ENCODE peak calls at places on chromosomes 11 and 22, in four cellular contexts. D, K, A and G are unnamed samples.
A peak's percentile ranks its signal among the peaks of the same experiment; 100 is the strongest.

GRCh38 chr22:50326225-50326958 is 420 bp downstream of the DENND6B start:
- DNase-seq in A (no peak), D (no peak), K (no peak), G (no peak)

GRCh38 chr11:118202599-118203422 is 22.0 kb downstream of the JAML start:
- DNase-seq in K (no peak), A (no peak), D (no peak), G (peak; percentile 30)

GRCh38 chr22:27412866-27413445 is 388.6 kb downstream of the MN1 start:
- DNase-seq in D (no peak), A (no peak), K (no peak), G (no peak)

GRCh38 chr22:36873614-36874308 is 13.0 kb downstream of the NCF4 start:
- DNase-seq in K (no peak), D (no peak), A (no peak), G (peak; percentile 40)

GRCh38 chr11:131893103-131893502 is 522.7 kb downstream of the NTM start:
- DNase-seq in K (no peak), A (no peak), D (no peak), G (no peak)

GRCh38 chr22:22746963-22747933 is 102.8 kb downstream of the GGTLC2 start:
- DNase-seq in A (no peak), K (no peak), D (no peak), G (no peak)

GRCh38 chr11:73623651-73624050 is 22.7 kb upstream of the PLEKHB1 start:
- DNase-seq in K (no peak), A (no peak), D (no peak), G (no peak)

GRCh38 chr11:65014146-65014960 is at the start of gene ARL2:
- DNase-seq in D (no peak), A (peak; percentile 63), K (no peak), G (peak; percentile 34)

GRCh38 chr22:31647516-31647915 is 14.5 kb downstream of the PISD start:
- DNase-seq in A (no peak), D (no peak), K (no peak), G (no peak)

GRCh38 chr11:12248330-12248729 is 129.0 kb upstream of the PARVA start:
- DNase-seq in K (peak; percentile 81), A (peak; percentile 80), D (peak; percentile 92), G (peak; percentile 97)

GRCh38 chr11:93969925-93970922 is 50.9 kb upstream of the HEPHL1 start:
- DNase-seq in D (no peak), A (no peak), K (no peak), G (no peak)

GRCh38 chr22:19873960-19874306 is 19.3 kb upstream of the GNB1L start:
- DNase-seq in D (no peak), A (no peak), K (no peak), G (no peak)

GRCh38 chr11:95486979-95487378 is 256.0 kb upstream of the SESN3 start:
- DNase-seq in K (no peak), D (no peak), A (no peak), G (no peak)

GRCh38 chr11:104609297-104609696 is 289.0 kb downstream of the CASP12 start:
- DNase-seq in A (no peak), K (no peak), D (no peak), G (peak; percentile 16)

GRCh38 chr22:28429711-28430110 is 249.9 kb downstream of the TTC28 start:
- DNase-seq in A (no peak), K (no peak), D (no peak), G (no peak)

GRCh38 chr11:78039919-78040671 is 17.0 kb upstream of the KCTD14 start:
- DNase-seq in D (peak; percentile 81), K (peak; percentile 75), A (peak; percentile 62), G (peak; percentile 68)

GRCh38 chr11:24963879-24964278 is 467.0 kb downstream of the LUZP2 start:
- DNase-seq in K (no peak), A (no peak), D (no peak), G (no peak)

GRCh38 chr11:119518746-119519382 is 95.9 kb upstream of the THY1 start:
- DNase-seq in K (no peak), A (no peak), D (no peak), G (no peak)

GRCh38 chr11:64553554-64554201 is 37.3 kb upstream of the SLC22A12 start:
- DNase-seq in A (peak; percentile 68), D (peak; percentile 93), K (peak; percentile 70), G (peak; percentile 62)

GRCh38 chr11:36343436-36343835 is 47.3 kb downstream of the PRR5L start:
- DNase-seq in K (no peak), D (no peak), A (no peak), G (no peak)

GRCh38 chr11:79160786-79161403 is 279.9 kb downstream of the TENM4 start:
- DNase-seq in K (no peak), D (no peak), A (no peak), G (no peak)

GRCh38 chr11:69382131-69383128 is 88.5 kb downstream of the MYEOV start:
- DNase-seq in D (peak; percentile 68), A (peak; percentile 72), K (peak; percentile 43), G (peak; percentile 29)

GRCh38 chr22:44131989-44132685 is 48.6 kb upstream of the PARVG start:
- DNase-seq in K (no peak), A (no peak), D (peak; percentile 44), G (no peak)

GRCh38 chr11:16603245-16603644 is 135.2 kb upstream of the C11orf58 start:
- DNase-seq in D (no peak), A (no peak), K (no peak), G (no peak)

GRCh38 chr11:76161261-76161961 is 44.9 kb downstream of the WNT11 start:
- DNase-seq in A (no peak), K (peak; percentile 39), D (no peak), G (no peak)

GRCh38 chr11:64007160-64007628 is 21.0 kb downstream of the OTUB1 start:
- DNase-seq in A (peak; percentile 61), D (no peak), K (no peak), G (no peak)

DNA sequence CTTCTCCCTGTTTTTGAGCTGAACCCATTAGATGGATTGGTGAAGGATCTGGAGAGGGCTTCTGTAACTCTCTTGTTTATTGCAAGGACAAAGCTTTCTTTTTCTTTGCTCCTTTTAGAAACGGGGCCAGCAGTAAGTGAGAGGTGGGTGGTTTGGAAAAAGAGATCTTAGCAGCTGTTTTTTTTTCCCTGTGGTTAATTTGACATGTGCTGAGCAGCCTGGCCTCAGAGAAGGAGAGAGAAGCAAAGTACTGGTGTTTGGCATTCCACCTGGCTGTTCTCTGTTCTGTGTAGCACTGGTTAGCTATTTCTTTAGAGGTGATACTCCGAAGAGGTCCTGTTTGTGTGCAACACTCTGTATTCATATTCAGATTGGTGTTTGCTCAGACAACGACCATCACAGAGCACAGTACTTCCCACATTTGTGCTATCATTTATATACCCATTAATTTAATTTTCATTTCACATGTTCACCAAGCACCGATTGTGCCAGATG is 80.8 kb upstream of the SORL1-AS1 start:
- DNase-seq in D (no peak), K (no peak), A (no peak), G (no peak)
- H3K4me1 ChIP-seq in D (peaks cover 5% of the 10 kb centered on the region), K (no peaks in the 10 kb centered on the region), A (no peaks in the 10 kb centered on the region), G (no peaks in the 10 kb centered on the region)

DNA sequence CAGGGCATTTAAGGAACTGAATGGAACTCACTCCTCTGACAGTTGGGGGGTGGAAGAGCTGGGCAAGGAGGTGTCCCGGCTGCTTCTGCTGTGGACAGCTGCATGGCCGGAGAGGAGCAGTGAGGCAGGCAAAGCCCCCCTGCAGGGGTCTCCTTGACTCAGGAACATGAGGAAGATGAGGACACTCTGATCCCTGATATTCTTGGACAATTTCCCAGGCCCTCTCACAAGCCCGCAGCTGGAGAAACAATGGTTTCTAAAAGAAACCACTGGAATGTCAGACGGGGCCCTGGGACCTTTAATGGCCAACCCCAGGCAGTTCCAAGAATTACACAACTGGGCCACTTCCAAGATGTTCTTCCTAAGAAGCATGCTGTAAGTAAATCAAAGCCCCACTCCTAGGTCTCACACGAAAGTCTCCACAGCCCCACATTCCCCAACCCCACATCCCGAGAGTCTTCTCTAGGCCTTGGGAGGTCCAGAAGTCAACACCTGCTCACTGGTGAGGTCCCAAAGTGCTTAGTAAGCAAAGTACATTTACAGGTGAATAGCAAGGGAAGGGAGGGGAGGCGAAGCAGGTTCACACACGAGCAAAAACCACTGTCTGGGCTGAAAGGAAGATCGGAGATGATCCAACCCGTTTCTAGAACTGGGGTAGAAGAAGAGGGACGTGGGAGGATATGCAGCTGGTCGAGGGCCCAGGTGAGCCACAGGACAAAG is 1.0 kb upstream of the CCDC86 start:
- DNase-seq in A (no peak), K (no peak), D (peak; percentile 76), G (no peak)
- H3K4me3 ChIP-seq in A (peak overlapping the region; percentile 55), K (peak overlapping the region; percentile 85), D (peak overlapping the region; percentile 70), G (no peak overlapping the region)

DNA sequence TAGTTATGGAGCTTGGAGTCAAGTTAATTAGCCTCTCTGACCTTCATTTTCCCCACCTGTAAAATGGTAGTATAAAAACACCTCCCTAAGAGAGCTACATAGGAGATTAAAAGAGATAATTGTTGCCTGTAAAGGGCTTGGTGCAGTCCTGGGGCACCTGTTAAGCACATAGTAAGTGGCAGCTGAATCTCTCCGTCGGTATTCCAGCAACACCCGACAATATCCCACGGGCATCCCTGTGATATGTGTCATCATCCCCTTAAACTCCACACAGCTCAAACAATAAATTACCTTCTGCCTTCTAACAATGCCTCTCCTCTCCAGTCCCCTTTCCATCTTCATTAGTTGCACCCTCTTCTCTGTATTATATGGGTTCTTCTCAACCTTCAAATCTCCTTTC is 121.5 kb downstream of the C11orf91 start:
- DNase-seq in A (no peak), D (no peak), K (no peak), G (no peak)
- H3K27ac ChIP-seq in A (no peak overlapping the region), D (no peak overlapping the region), K (no peak overlapping the region), G (no peak overlapping the region)

DNA sequence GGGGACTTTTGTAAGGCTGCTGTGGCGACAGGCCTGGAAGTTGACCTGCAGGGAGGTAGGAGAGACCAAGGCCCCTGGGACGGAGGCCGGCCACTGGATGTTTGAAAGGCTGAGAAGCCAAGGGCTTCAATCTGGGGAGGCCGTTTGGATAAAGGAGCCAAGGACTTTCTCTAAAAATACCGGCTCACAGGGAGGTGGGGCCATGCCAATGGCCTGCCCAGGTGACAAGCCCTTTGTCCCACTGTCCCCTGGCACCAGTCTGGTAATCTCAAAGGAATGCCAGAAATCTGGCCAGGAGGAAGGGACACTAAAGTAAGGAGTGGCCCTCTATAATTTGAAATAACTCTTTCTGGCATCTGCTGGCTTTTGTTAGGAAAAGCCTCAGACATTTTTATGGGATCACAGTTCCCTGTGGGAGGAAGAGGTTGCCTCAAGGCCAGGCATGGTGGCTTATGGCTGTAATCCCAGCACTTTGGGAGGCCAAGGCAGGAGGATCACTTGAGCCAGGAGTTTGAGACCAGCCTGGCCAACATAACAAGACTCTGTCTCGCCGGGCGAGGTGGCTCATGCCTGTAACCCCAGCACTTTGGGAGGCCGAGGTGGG is 1.9 kb upstream of the CHKA start:
- DNase-seq in K (no peak), A (no peak), D (no peak), G (peak; percentile 61)
- H3K4me1 ChIP-seq in K (peaks cover 43% of the 10 kb centered on the region), A (peaks cover 47% of the 10 kb centered on the region), D (peaks cover 43% of the 10 kb centered on the region), G (peaks cover 68% of the 10 kb centered on the region)

GRCh38 chr22:42301742-42302102 is 31.3 kb upstream of the TCF20 start:
- DNase-seq in K (no peak), D (no peak), A (no peak), G (no peak)

GRCh38 chr22:42299586-42300285 is 29.3 kb upstream of the TCF20 start:
- DNase-seq in K (no peak), A (no peak), D (no peak), G (no peak)

GRCh38 chr22:42300286-42301071 is 30.0 kb upstream of the TCF20 start:
- DNase-seq in A (no peak), D (no peak), K (no peak), G (no peak)

GRCh38 chr22:42303304-42304020 is 33.0 kb upstream of the TCF20 start:
- DNase-seq in D (no peak), A (no peak), K (no peak), G (no peak)

GRCh38 chr22:42301072-42301741 is 30.8 kb upstream of the TCF20 start:
- DNase-seq in K (no peak), D (no peak), A (no peak), G (no peak)
- H3K4me3 ChIP-seq in K (no peak overlapping the region), D (no peak overlapping the region), A (no peak overlapping the region), G (no peak overlapping the region)